ENCODE peak calls at places on chromosome 20, in six cellular contexts. U is tibial artery; G is CD8-positive, alpha-beta T cell; H is transverse colon; S is body of pancreas; I is A549. L is an unnamed sample.
A peak's percentile ranks its signal among the peaks of the same experiment; 100 is the strongest.

GRCh38 chr20:21315138-21315537 is 12.0 kb downstream of the XRN2 start:
- DNase-seq in G (no peak), S (no peak), U (no peak), H (no peak), I (no peak), L (no peak)

GRCh38 chr20:25477156-25477882 is 69.8 kb downstream of the GINS1 start:
- DNase-seq in H (no peak), G (no peak), I (no peak), S (no peak), U (no peak), L (no peak)

GRCh38 chr20:46027245-46027853 is 1.7 kb upstream of the SLC12A5 start:
- DNase-seq in S (peak; percentile 45), G (no peak), U (peak; percentile 43), H (no peak), I (peak; percentile 55), L (no peak)

GRCh38 chr20:24934101-24934661 is 14.9 kb upstream of the CST7 start:
- DNase-seq in I (no peak), H (no peak), G (no peak), U (no peak), S (no peak), L (no peak)

GRCh38 chr20:61806995-61807394 is 258.7 kb downstream of the TAF4 start:
- DNase-seq in U (no peak), I (no peak), H (no peak), G (no peak), S (no peak), L (peak; percentile 49)

GRCh38 chr20:43564993-43565757 is 6.3 kb downstream of the SGK2 start:
- DNase-seq in H (no peak), I (no peak), U (no peak), S (no peak), G (no peak), L (peak; percentile 69)

GRCh38 chr20:58927490-58928061 is 53.5 kb upstream of the NELFCD start:
- DNase-seq in H (no peak), G (no peak), I (no peak), U (no peak), S (no peak), L (no peak)

GRCh38 chr20:33724439-33725094 is 4.5 kb upstream of the PXMP4 start:
- DNase-seq in U (no peak), G (no peak), S (no peak), H (no peak), I (no peak), L (no peak)

GRCh38 chr20:62949887-62950286 is 2.6 kb upstream of the SLC17A9 start:
- DNase-seq in U (no peak), I (no peak), S (no peak), G (no peak), H (no peak), L (no peak)

GRCh38 chr20:4961746-4962145 is 39.6 kb downstream of the SLC23A2 start:
- DNase-seq in S (no peak), H (no peak), U (no peak), I (no peak), G (peak; percentile 20), L (no peak)

GRCh38 chr20:45100563-45101245 is at the start of gene KCNS1:
- DNase-seq in G (no peak), H (no peak), U (no peak), I (no peak), S (peak; percentile 28), L (no peak)

GRCh38 chr20:58246346-58246745 is 17.9 kb upstream of the ANKRD60 start:
- DNase-seq in G (no peak), S (no peak), I (peak; percentile 25), H (no peak), U (no peak), L (no peak)

GRCh38 chr20:51624157-51624731 is 81.7 kb upstream of the NFATC2 start:
- DNase-seq in I (peak; percentile 75), U (peak; percentile 39), H (peak; percentile 58), S (peak; percentile 59), G (peak; percentile 64), L (peak; percentile 43)

GRCh38 chr20:44851545-44851944 is 34.0 kb upstream of the YWHAB start:
- DNase-seq in S (no peak), H (peak; percentile 63), G (no peak), U (no peak), I (no peak), L (no peak)

GRCh38 chr20:25623225-25623735 is 534 bp downstream of the NANP start:
- DNase-seq in G (peak; percentile 33), H (peak; percentile 51), U (peak; percentile 37), I (peak; percentile 52), S (peak; percentile 44), L (peak; percentile 86)

GRCh38 chr20:3595541-3595940 is 67.7 kb downstream of the GFRA4 start:
- DNase-seq in G (no peak), U (no peak), S (no peak), I (no peak), H (no peak), L (no peak)

GRCh38 chr20:36861875-36862801 is 13.8 kb upstream of the TLDC2 start:
- DNase-seq in U (peak; percentile 93), H (peak; percentile 80), S (peak; percentile 48), G (no peak), I (peak; percentile 96), L (peak; percentile 75)

GRCh38 chr20:23639490-23639958 is 1.8 kb upstream of the CST3 start:
- DNase-seq in U (no peak), H (peak; percentile 72), G (no peak), S (no peak), I (no peak), L (no peak)

GRCh38 chr20:44576297-44576696 is 6.1 kb upstream of the PKIG start:
- DNase-seq in H (no peak), I (no peak), G (no peak), S (no peak), U (no peak), L (no peak)

GRCh38 chr20:50196896-50197295 is 6.3 kb downstream of the CEBPB start:
- DNase-seq in U (no peak), I (no peak), G (no peak), H (no peak), S (no peak), L (no peak)

GRCh38 chr20:3795511-3796468 is at the start of gene CDC25B:
- DNase-seq in I (peak; percentile 97), S (peak; percentile 92), G (peak; percentile 94), U (peak; percentile 97), H (peak; percentile 96), L (peak; percentile 95)

GRCh38 chr20:3577366-3577765 is 85.8 kb downstream of the GFRA4 start:
- DNase-seq in U (no peak), H (no peak), G (no peak), S (no peak), I (no peak), L (no peak)

GRCh38 chr20:5741089-5741488 is 9.1 kb upstream of the SHLD1 start:
- DNase-seq in I (no peak), S (no peak), G (no peak), U (no peak), H (no peak), L (no peak)

GRCh38 chr20:56983813-56984212 is 282.6 kb downstream of the BMP7 start:
- DNase-seq in I (no peak), H (no peak), G (no peak), S (no peak), U (no peak), L (no peak)

GRCh38 chr20:51360451-51361230 is 181.9 kb downstream of the NFATC2 start:
- DNase-seq in G (no peak), U (no peak), S (no peak), I (peak; percentile 59), H (no peak), L (no peak)

GRCh38 chr20:36107881-36108280 is 46.7 kb upstream of the EPB41L1 start:
- DNase-seq in S (no peak), G (no peak), I (no peak), H (no peak), U (no peak), L (no peak)

GRCh38 chr20:19812696-19813095 is 54.6 kb downstream of the RIN2 start:
- DNase-seq in G (no peak), H (no peak), I (no peak), U (no peak), S (no peak), L (no peak)
- H3K27ac ChIP-seq in G (no peak overlapping the region), H (no peak overlapping the region), I (peak overlapping the region; percentile 72), U (no peak overlapping the region), S (no peak overlapping the region), L (no peak overlapping the region)

GRCh38 chr20:16201191-16201590 is 372.1 kb downstream of the KIF16B start:
- DNase-seq in G (no peak), H (no peak), I (no peak), U (no peak), S (no peak), L (no peak)
- TF ChIP-seq CTCF in G (no peak), H (no peak), I (no peak), U (no peak), S (no peak), L (no peak)

DNA sequence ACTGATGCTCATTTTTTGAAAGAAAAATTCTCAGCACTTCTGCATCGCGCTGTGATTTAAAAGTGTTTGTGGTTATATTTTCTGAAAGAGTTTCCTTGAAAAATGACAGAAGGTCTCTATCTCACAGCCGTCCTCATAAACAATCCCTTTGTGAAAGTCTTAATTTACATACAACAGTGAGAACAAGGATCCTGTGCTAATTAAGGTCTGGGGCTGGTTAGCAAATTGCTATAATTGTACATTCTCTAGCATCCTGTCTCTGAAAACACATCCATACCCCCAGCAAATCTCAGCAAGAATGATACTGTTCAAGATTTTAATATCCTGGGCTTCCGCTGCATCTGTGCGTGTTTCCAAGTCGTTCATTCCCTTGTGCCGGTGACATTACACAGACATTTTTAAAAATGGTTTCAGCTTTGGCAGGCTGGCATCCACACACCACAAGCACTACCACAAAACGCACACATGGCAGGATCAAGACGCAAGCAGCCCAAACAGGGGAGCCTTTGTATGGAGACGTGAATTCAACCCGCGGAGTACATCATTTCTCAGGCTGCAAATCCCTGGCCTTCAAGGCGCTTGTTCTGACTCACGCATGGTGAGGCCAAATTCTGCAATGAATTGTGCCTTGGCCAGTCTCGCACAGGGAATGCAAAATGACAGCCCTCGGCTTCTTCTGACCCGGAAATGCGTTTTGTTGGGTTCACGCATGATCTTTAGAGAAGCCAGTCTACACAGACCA is 20.3 kb downstream of the ZMYND8 start:
- DNase-seq in G (no peak), S (no peak), U (peak; percentile 62), I (no peak), H (peak; percentile 56), L (no peak)
- H3K27ac ChIP-seq in G (no peak overlapping the region), S (peak overlapping the region; percentile 25), U (peak overlapping the region; percentile 80), I (peak overlapping the region; percentile 94), H (peak overlapping the region; percentile 90), L (peak overlapping the region; percentile 79)

GRCh38 chr20:1397710-1398109 is 4.9 kb upstream of the FKBP1A start:
- DNase-seq in I (no peak), H (no peak), G (no peak), S (no peak), U (no peak), L (no peak)
- TF ChIP-seq CTCF in I (peak; percentile 11), H (no peak), G (no peak), S (peak; percentile 22), U (peak; percentile 10), L (peak; percentile 19)

DNA sequence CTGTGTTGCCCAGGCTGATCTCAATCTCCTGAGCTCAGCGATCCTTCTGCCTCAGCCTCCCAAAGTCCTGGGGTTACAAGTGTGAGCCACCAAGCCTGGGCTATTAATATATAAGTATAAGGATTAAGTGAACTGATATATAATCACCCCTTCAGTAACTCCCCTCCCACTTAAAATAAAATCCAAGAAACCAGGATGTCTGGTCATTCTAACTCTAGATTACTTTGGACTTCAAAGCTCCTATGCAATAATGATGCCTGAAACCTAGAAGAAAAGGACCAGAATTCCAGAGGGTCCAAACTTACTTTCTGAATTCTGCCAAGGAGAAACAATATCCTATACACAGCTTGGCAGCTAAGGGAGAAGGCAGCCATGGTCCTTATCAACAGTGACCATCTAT is 206.8 kb upstream of the ZNF217 start:
- DNase-seq in S (no peak), I (no peak), U (no peak), H (no peak), G (no peak), L (no peak)
- H3K27ac ChIP-seq in S (no peak overlapping the region), I (peak overlapping the region; percentile 90), U (no peak overlapping the region), H (peak overlapping the region; percentile 79), G (no peak overlapping the region), L (no peak overlapping the region)

L was measured in left lung.